ENCODE peak calls at places on chromosomes 12 and 14, in five cellular contexts. One of them, this sample, is unnamed.

GRCh38 chr14:25026476-25027137 is 23.3 kb downstream of the STXBP6 start:
- DNase-seq in astrocyte: no peak
- DNase-seq in bronchial epithelial cell: no peak
- DNase-seq in fibroblast of the aortic adventitia: no peak
- DNase-seq in choroid plexus epithelial cell: no peak
- DNase-seq in this sample: no peak

GRCh38 chr12:14357496-14357895 is 8.0 kb upstream of the ATF7IP start:
- DNase-seq in astrocyte: no peak
- DNase-seq in fibroblast of the aortic adventitia: no peak
- DNase-seq in choroid plexus epithelial cell: no peak
- DNase-seq in bronchial epithelial cell: no peak
- DNase-seq in this sample: no peak

GRCh38 chr12:8033153-8034044 is 883 bp downstream of the FOXJ2 start:
- DNase-seq in fibroblast of the aortic adventitia: no peak
- DNase-seq in bronchial epithelial cell: peak; percentile 36
- DNase-seq in astrocyte: peak; percentile 26
- DNase-seq in choroid plexus epithelial cell: peak; percentile 29
- DNase-seq in this sample: peak; percentile 26

GRCh38 chr12:84636801-84637285 is 275.8 kb downstream of the SLC6A15 start:
- DNase-seq in choroid plexus epithelial cell: peak; percentile 72
- DNase-seq in fibroblast of the aortic adventitia: peak; percentile 30
- DNase-seq in bronchial epithelial cell: no peak
- DNase-seq in astrocyte: peak; percentile 64
- DNase-seq in this sample: peak; percentile 30

GRCh38 chr14:35534130-35534883 is at the start of gene INSM2:
- DNase-seq in bronchial epithelial cell: peak; percentile 4
- DNase-seq in fibroblast of the aortic adventitia: peak; percentile 1
- DNase-seq in astrocyte: no peak
- DNase-seq in choroid plexus epithelial cell: peak; percentile 21
- DNase-seq in this sample: no peak

GRCh38 chr12:88334271-88334670 is 192.2 kb downstream of the TMTC3 start:
- DNase-seq in choroid plexus epithelial cell: peak; percentile 68
- DNase-seq in fibroblast of the aortic adventitia: peak; percentile 27
- DNase-seq in bronchial epithelial cell: peak; percentile 95
- DNase-seq in astrocyte: peak; percentile 82
- DNase-seq in this sample: peak; percentile 82

GRCh38 chr12:96201272-96202227 is 7.4 kb downstream of the ELK3 start:
- DNase-seq in fibroblast of the aortic adventitia: no peak
- DNase-seq in choroid plexus epithelial cell: peak; percentile 69
- DNase-seq in astrocyte: no peak
- DNase-seq in bronchial epithelial cell: no peak
- DNase-seq in this sample: no peak

GRCh38 chr12:121911824-121912585 is 6.4 kb upstream of the CFAP251 start:
- DNase-seq in fibroblast of the aortic adventitia: no peak
- DNase-seq in astrocyte: no peak
- DNase-seq in bronchial epithelial cell: peak; percentile 84
- DNase-seq in choroid plexus epithelial cell: no peak
- DNase-seq in this sample: no peak

GRCh38 chr12:4214912-4215861 is 58.4 kb upstream of the CCND2 start:
- DNase-seq in choroid plexus epithelial cell: peak; percentile 5
- DNase-seq in astrocyte: no peak
- DNase-seq in fibroblast of the aortic adventitia: no peak
- DNase-seq in bronchial epithelial cell: peak; percentile 28
- DNase-seq in this sample: no peak

GRCh38 chr14:30118992-30119640 is 191.5 kb upstream of the PRKD1 start:
- DNase-seq in bronchial epithelial cell: no peak
- DNase-seq in fibroblast of the aortic adventitia: no peak
- DNase-seq in astrocyte: no peak
- DNase-seq in choroid plexus epithelial cell: no peak
- DNase-seq in this sample: no peak

GRCh38 chr12:104334581-104334980 is 31.0 kb downstream of the EID3 start:
- DNase-seq in bronchial epithelial cell: no peak
- DNase-seq in astrocyte: no peak
- DNase-seq in choroid plexus epithelial cell: no peak
- DNase-seq in fibroblast of the aortic adventitia: peak; percentile 43
- DNase-seq in this sample: no peak

GRCh38 chr14:100469632-100470522 is 117.3 kb downstream of the BEGAIN start:
- DNase-seq in bronchial epithelial cell: no peak
- DNase-seq in choroid plexus epithelial cell: no peak
- DNase-seq in astrocyte: no peak
- DNase-seq in fibroblast of the aortic adventitia: no peak
- DNase-seq in this sample: no peak

GRCh38 chr12:57239587-57240068 is 10.1 kb downstream of the SHMT2 start:
- DNase-seq in choroid plexus epithelial cell: no peak
- DNase-seq in astrocyte: no peak
- DNase-seq in fibroblast of the aortic adventitia: no peak
- DNase-seq in bronchial epithelial cell: no peak
- DNase-seq in this sample: no peak

GRCh38 chr12:59023861-59024424 is 103.6 kb upstream of the LRIG3 start:
- DNase-seq in bronchial epithelial cell: no peak
- DNase-seq in fibroblast of the aortic adventitia: no peak
- DNase-seq in choroid plexus epithelial cell: peak; percentile 44
- DNase-seq in astrocyte: peak; percentile 35
- DNase-seq in this sample: no peak

GRCh38 chr14:106318700-106319099 is 792.3 kb downstream of the TMEM121 start:
- DNase-seq in astrocyte: no peak
- DNase-seq in fibroblast of the aortic adventitia: no peak
- DNase-seq in choroid plexus epithelial cell: no peak
- DNase-seq in bronchial epithelial cell: no peak
- DNase-seq in this sample: no peak

DNA sequence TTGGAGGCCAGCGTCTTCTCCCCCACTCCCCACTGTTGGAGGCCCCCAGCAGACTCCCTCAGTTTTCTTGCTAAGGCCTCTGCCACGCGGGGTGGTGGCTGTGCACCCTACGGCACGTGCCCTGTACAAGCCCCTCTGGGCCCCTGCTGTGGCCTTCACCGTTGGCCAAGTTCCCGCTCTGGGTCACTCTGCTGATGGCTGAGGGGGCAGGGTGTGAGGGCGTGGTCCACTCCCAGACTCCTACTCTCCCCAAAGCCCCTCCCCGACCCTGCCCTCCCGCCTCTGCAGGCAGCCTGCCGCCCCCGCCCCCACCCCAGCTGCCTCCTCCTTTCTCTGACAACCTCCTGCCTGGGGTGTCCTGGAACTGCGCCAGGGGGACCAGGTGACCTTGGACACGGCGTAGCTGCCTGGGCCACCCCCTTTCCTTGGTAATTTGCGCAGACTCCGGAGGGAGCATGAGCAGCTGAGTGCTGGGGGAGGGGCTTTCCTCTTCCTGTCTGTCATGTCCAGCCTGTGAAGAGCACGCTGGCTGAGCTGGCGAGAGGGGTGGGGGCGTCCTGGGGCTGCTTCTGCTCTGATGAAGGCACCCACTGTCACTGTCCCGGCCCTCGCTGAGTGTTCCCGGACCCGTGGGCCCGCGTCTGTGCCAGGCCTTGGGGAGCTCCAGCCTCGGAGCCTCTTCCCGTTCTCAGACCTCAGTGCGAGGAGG is 84.9 kb downstream of the KIF26A start:
- DNase-seq in bronchial epithelial cell: no peak
- DNase-seq in fibroblast of the aortic adventitia: no peak
- DNase-seq in astrocyte: no peak
- DNase-seq in choroid plexus epithelial cell: peak; percentile 50
- DNase-seq in this sample: no peak
- H3K4me3 ChIP-seq in bronchial epithelial cell: no peak overlapping the region
- H3K4me3 ChIP-seq in fibroblast of the aortic adventitia: no peak overlapping the region
- H3K4me3 ChIP-seq in astrocyte: no peak overlapping the region
- H3K4me3 ChIP-seq in choroid plexus epithelial cell: peak overlapping the region; percentile 45
- H3K4me3 ChIP-seq in this sample: no peak overlapping the region

DNA sequence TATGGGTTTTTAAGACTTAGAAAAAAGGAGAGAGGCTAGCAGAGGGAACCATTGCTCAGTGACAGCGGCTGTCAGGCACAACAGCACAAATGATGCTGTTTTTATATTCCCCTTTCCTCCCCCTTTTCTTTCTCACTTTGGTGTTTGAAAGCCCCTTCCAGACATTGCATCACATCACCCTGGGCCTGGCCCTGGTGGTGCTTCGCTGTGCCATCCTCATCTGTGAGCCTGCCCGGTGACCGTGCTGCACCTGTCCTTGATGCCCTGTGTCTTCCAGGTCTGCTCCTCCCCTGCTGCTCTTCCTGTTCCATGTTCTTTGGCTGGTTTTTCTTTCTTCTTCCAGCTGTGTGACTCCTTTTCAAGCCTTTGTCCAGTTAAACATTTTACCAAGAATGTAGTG is 24.8 kb downstream of the KLC1 start:
- DNase-seq in bronchial epithelial cell: no peak
- DNase-seq in choroid plexus epithelial cell: no peak
- DNase-seq in astrocyte: no peak
- DNase-seq in fibroblast of the aortic adventitia: no peak
- DNase-seq in this sample: no peak
- H3K4me3 ChIP-seq in bronchial epithelial cell: no peak overlapping the region
- H3K4me3 ChIP-seq in choroid plexus epithelial cell: no peak overlapping the region
- H3K4me3 ChIP-seq in astrocyte: no peak overlapping the region
- H3K4me3 ChIP-seq in fibroblast of the aortic adventitia: no peak overlapping the region
- H3K4me3 ChIP-seq in this sample: no peak overlapping the region

GRCh38 chr14:104117341-104118005 is 20.9 kb upstream of the KIF26A start:
- DNase-seq in choroid plexus epithelial cell: no peak
- DNase-seq in fibroblast of the aortic adventitia: no peak
- DNase-seq in bronchial epithelial cell: no peak
- DNase-seq in astrocyte: no peak
- DNase-seq in this sample: no peak
- H3K4me3 ChIP-seq in choroid plexus epithelial cell: no peak overlapping the region
- H3K4me3 ChIP-seq in fibroblast of the aortic adventitia: no peak overlapping the region
- H3K4me3 ChIP-seq in bronchial epithelial cell: peak overlapping the region; percentile 85
- H3K4me3 ChIP-seq in astrocyte: no peak overlapping the region
- H3K4me3 ChIP-seq in this sample: peak overlapping the region; percentile 63

GRCh38 chr12:66197413-66198055 is 8.5 kb downstream of the IRAK3 start:
- DNase-seq in bronchial epithelial cell: no peak
- DNase-seq in fibroblast of the aortic adventitia: peak; percentile 32
- DNase-seq in choroid plexus epithelial cell: peak; percentile 35
- DNase-seq in astrocyte: no peak
- DNase-seq in this sample: no peak
- H3K4me3 ChIP-seq in bronchial epithelial cell: no peak overlapping the region
- H3K4me3 ChIP-seq in fibroblast of the aortic adventitia: no peak overlapping the region
- H3K4me3 ChIP-seq in choroid plexus epithelial cell: no peak overlapping the region
- H3K4me3 ChIP-seq in astrocyte: no peak overlapping the region
- H3K4me3 ChIP-seq in this sample: no peak overlapping the region

This sample was measured in PC-3.